ENCODE peak calls at places on chromosomes 4 and X, in four cellular contexts. F is breast epithelium, C is GM12892, R is adrenal gland. W is an unnamed sample.

GRCh38 chr4:16827762-16828724 is 70.4 kb downstream of the LDB2 start:
- DNase-seq in F (no peak), C (no peak), R (no peak), W (no peak)

GRCh38 chr4:104625706-104626105 is 131.0 kb upstream of the CXXC4 start:
- DNase-seq in F (no peak), C (no peak), R (no peak), W (no peak)

GRCh38 chrX:45070116-45071007 is 130.3 kb downstream of the DIPK2B start:
- DNase-seq in F (no peak), C (no peak), R (no peak), W (no peak)

GRCh38 chrX:54933150-54933826 is 12.7 kb downstream of the TRO start:
- DNase-seq in F (no peak), C (no peak), R (no peak), W (no peak)

GRCh38 chr4:114599231-114600065 is 841 bp downstream of the UGT8 start:
- DNase-seq in F (no peak), C (no peak), R (no peak), W (no peak)

GRCh38 chrX:15344106-15344505 is 8.8 kb upstream of the PIGA start:
- DNase-seq in F (no peak), C (no peak), R (no peak), W (no peak)

GRCh38 chrX:40818236-40818635 is 82.9 kb upstream of the MED14 start:
- DNase-seq in F (no peak), C (no peak), R (no peak), W (no peak)

GRCh38 chrX:8726031-8726652 is 5.8 kb downstream of the ANOS1 start:
- DNase-seq in F (no peak), C (no peak), R (no peak), W (no peak)

GRCh38 chrX:148443216-148443615 is 57.2 kb upstream of the AFF2 start:
- DNase-seq in F (no peak), C (no peak), R (no peak), W (no peak)

GRCh38 chrX:95728446-95728845 is 956.2 kb upstream of the DIAPH2 start:
- DNase-seq in F (no peak), C (no peak), R (no peak), W (no peak)

DNA sequence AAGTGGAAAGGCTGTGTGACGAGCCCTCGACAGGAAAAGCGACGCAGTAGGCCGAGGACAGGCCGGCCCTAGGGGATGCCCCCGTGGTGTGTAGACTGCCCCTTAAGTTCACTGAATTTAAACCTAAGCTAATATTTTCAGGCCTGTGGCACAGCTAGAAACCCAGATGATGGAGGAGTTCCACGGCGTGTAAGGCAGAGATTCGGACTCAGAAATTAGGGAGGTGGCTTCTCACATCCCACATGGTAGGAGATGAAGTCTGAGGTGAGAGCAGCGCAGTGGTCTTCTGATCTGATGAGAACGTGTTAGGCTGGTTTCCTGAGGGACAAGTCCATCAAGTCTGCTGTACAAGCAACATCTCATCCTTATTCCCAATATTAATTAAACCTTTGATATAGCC is 7.8 kb downstream of the LRP2BP start:
- DNase-seq in F (no peak), C (no peak), R (no peak), W (no peak)
- TF ChIP-seq POLR2A in F (no peak), C (no peak), R (no peak), W (no peak)

GRCh38 chrX:43655961-43656494 is at the start of gene MAOA:
- DNase-seq in F (peak; percentile 66), C (no peak), R (peak; percentile 82), W (no peak)
- TF ChIP-seq POLR2A in F (no peak), C (no peak), R (no peak), W (no peak)

GRCh38 chr4:164438321-164438720 is 315.6 kb upstream of the SMIM31 start:
- DNase-seq in F (no peak), C (no peak), R (no peak), W (no peak)
- TF ChIP-seq POLR2A in F (no peak), C (no peak), R (no peak), W (no peak)

DNA sequence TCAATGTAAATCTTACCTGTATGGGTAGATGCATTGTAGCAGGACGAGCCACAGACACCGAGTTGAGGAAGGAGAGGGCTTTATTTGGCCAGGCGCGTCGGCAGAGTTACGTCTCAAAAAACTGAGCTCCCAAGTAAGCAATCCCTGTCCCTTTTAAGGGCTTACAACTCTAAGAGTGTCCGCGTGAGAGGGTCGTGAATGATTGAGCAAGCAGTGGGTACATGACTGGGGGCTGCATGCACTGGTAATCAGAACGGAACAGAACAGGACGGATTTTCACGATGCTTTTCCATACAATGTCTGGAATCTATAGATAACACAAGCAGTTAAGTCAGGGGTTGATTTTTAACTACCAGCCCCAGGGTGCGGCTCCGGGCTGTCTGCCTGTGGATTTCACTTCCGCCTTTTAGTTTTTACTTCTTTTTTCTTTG is 524.9 kb upstream of the HTR2C start:
- DNase-seq in F (no peak), C (no peak), R (no peak), W (no peak)
- TF ChIP-seq POLR2A in F (no peak), C (no peak), R (no peak), W (no peak)

GRCh38 chr4:70838400-70838971 is 1.2 kb downstream of the GRSF1 start:
- DNase-seq in F (no peak), C (peak; percentile 11), R (no peak), W (no peak)

GRCh38 chr4:70841951-70842350 is 2.3 kb upstream of the GRSF1 start:
- DNase-seq in F (no peak), C (no peak), R (no peak), W (no peak)

GRCh38 chr4:70839537-70840093 is at the start of gene GRSF1:
- DNase-seq in F (peak; percentile 84), C (peak; percentile 76), R (peak; percentile 97), W (peak; percentile 80)

GRCh38 chr4:70836081-70836480 is 3.6 kb downstream of the GRSF1 start:
- DNase-seq in F (no peak), C (no peak), R (no peak), W (no peak)

DNA sequence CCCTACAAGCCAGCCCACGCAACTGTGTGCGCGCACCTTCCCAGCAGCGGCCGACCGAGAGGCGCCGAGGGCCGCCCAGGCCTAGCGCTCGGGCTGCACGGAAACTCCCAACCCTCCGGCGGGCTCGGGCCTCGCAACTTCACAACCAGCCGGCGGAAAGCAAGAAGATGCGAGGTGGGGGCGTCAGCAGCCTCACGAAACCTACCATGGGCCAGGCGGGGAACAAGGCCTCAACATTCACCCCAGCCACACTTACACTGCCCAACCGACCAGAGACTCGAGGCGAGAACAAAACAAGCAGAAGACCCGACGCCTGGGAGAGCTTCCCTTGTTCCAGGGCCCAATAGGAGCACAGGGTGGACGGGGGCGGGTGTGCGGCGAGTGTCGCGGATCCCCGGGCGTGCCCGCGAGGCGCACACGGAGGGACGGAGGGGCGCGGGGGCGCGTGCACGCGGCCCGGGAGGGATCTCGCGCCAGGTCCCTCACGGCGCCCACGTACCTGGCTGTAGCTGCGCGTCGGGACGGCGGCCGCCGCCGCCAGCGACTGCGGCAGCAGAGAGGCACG is 636 bp downstream of the GRSF1 start:
- DNase-seq in F (peak; percentile 45), C (peak; percentile 73), R (peak; percentile 67), W (peak; percentile 46)
- TF ChIP-seq POLR2A in F (no peak), C (peak; percentile 69), R (peak; percentile 29), W (no peak)

GRCh38 chrX:153958605-153959004 is 13.0 kb downstream of the HCFC1 start:
- DNase-seq in F (no peak), C (no peak), R (no peak), W (no peak)
- TF ChIP-seq POLR2A in F (no peak), C (no peak), R (no peak), W (no peak)

GRCh38 chr4:89299153-89299789 is 8.3 kb downstream of the GPRIN3 start:
- DNase-seq in F (no peak), C (no peak), R (no peak), W (no peak)
- TF ChIP-seq POLR2A in F (no peak), C (no peak), R (no peak), W (no peak)

GRCh38 chr4:36758312-36758690 is 476.9 kb downstream of the DTHD1 start:
- DNase-seq in F (no peak), C (no peak), R (no peak), W (no peak)

GRCh38 chr4:36761625-36762024 is 480.2 kb downstream of the DTHD1 start:
- DNase-seq in F (no peak), C (no peak), R (no peak), W (no peak)

GRCh38 chr4:36758779-36759178 is 477.4 kb downstream of the DTHD1 start:
- DNase-seq in F (no peak), C (no peak), R (no peak), W (no peak)

GRCh38 chr4:36753048-36753447 is 471.6 kb downstream of the DTHD1 start:
- DNase-seq in F (no peak), C (no peak), R (no peak), W (no peak)

GRCh38 chr4:36757623-36758311 is 476.4 kb downstream of the DTHD1 start:
- DNase-seq in F (no peak), C (no peak), R (no peak), W (no peak)
- TF ChIP-seq POLR2A in F (no peak), C (no peak), R (no peak), W (no peak)